ENCODE peak calls at places on chromosomes 7 and 10, in seven cellular contexts. R, B, M, U, O, W and P are unnamed samples.

GRCh38 chr7:125934539-125934938 is 1004.9 kb upstream of the POT1 start:
- DNase-seq in M (no peak), U (no peak), W (no peak), R (no peak), O (peak; percentile 80), B (no peak), P (no peak)

GRCh38 chr7:21261627-21262564 is 166.0 kb upstream of the SP4 start:
- DNase-seq in R (peak; percentile 57), B (peak; percentile 6), M (peak; percentile 86), U (peak; percentile 27), O (peak; percentile 44), W (no peak), P (no peak)

GRCh38 chr10:15353471-15353870 is 17.6 kb downstream of the FAM171A1 start:
- DNase-seq in W (no peak), O (no peak), R (no peak), B (no peak), M (no peak), U (no peak), P (no peak)

GRCh38 chr7:44277851-44278250 is 47.5 kb downstream of the CAMK2B start:
- DNase-seq in B (no peak), M (peak; percentile 41), W (peak; percentile 74), O (no peak), R (no peak), U (no peak), P (peak; percentile 60)

GRCh38 chr10:92757066-92757716 is 67.4 kb downstream of the HHEX start:
- DNase-seq in W (peak; percentile 83), U (no peak), M (peak; percentile 81), O (peak; percentile 29), B (peak; percentile 74), R (peak; percentile 64), P (peak; percentile 85)

GRCh38 chr7:17340655-17341054 is 42.2 kb downstream of the AHR start:
- DNase-seq in O (no peak), W (no peak), U (no peak), B (no peak), M (no peak), R (no peak), P (no peak)

GRCh38 chr7:26863504-26864308 is 684 bp downstream of the SKAP2 start:
- DNase-seq in U (no peak), W (no peak), O (peak; percentile 18), B (peak; percentile 5), R (peak; percentile 52), M (no peak), P (no peak)

GRCh38 chr7:22900101-22900500 is 77.5 kb upstream of the TOMM7 start:
- DNase-seq in O (no peak), R (no peak), W (no peak), M (no peak), B (no peak), U (no peak), P (no peak)

GRCh38 chr10:104622598-104623209 is 18.4 kb upstream of the SORCS3 start:
- DNase-seq in U (no peak), B (no peak), M (peak; percentile 85), O (peak; percentile 55), W (no peak), R (no peak), P (no peak)

GRCh38 chr10:104049497-104050250 is 36.0 kb downstream of the COL17A1 start:
- DNase-seq in R (no peak), O (peak; percentile 37), U (no peak), M (peak; percentile 19), W (no peak), B (peak; percentile 69), P (no peak)

GRCh38 chr10:125259651-125260050 is 99.3 kb upstream of the CTBP2 start:
- DNase-seq in R (no peak), B (no peak), U (no peak), W (no peak), M (peak; percentile 13), O (no peak), P (no peak)

GRCh38 chr7:145082366-145083240 is 246.8 kb upstream of the TPK1 start:
- DNase-seq in O (no peak), M (peak; percentile 56), U (no peak), W (no peak), B (no peak), R (no peak), P (no peak)

GRCh38 chr7:20539201-20539600 is 76.3 kb upstream of the ABCB5 start:
- DNase-seq in O (peak; percentile 35), R (no peak), M (no peak), W (no peak), B (no peak), U (no peak), P (no peak)

GRCh38 chr10:76308946-76309529 is 877.6 kb downstream of the LRMDA start:
- DNase-seq in O (no peak), U (no peak), B (peak; percentile 53), W (no peak), M (no peak), R (no peak), P (no peak)

GRCh38 chr7:44984478-44984758 is 5.6 kb upstream of the MYO1G start:
- DNase-seq in O (no peak), W (no peak), U (no peak), R (no peak), M (no peak), B (no peak), P (no peak)

GRCh38 chr10:6108631-6109443 is 20.0 kb downstream of the RBM17 start:
- DNase-seq in M (peak; percentile 91), U (peak; percentile 22), R (peak; percentile 70), B (peak; percentile 14), O (peak; percentile 13), W (no peak), P (no peak)

GRCh38 chr7:112995091-112995824 is 91.4 kb downstream of the GPR85 start:
- DNase-seq in R (peak; percentile 49), U (no peak), W (no peak), B (peak; percentile 90), O (no peak), M (peak; percentile 50), P (no peak)

GRCh38 chr10:101226506-101226887 is 2.8 kb downstream of the LBX1 start:
- DNase-seq in O (no peak), M (no peak), B (no peak), W (no peak), R (no peak), U (no peak), P (no peak)

GRCh38 chr10:17665742-17666141 is 21.8 kb downstream of the STAM start:
- DNase-seq in U (no peak), B (peak; percentile 90), M (no peak), O (no peak), R (peak; percentile 94), W (no peak), P (no peak)

GRCh38 chr7:48847896-48848295 is 76.5 kb upstream of the CDC14C start:
- DNase-seq in R (no peak), U (no peak), M (no peak), O (no peak), B (no peak), W (no peak), P (no peak)

GRCh38 chr10:116039604-116040003 is 233.4 kb downstream of the GFRA1 start:
- DNase-seq in U (no peak), B (no peak), R (no peak), W (no peak), O (no peak), M (no peak), P (no peak)

GRCh38 chr7:83413831-83414230 is 235.1 kb downstream of the SEMA3E start:
- DNase-seq in R (peak; percentile 20), B (peak; percentile 8), O (no peak), W (no peak), M (no peak), U (no peak), P (no peak)

GRCh38 chr7:43873300-43873699 is 4.0 kb upstream of the MRPS24 start:
- DNase-seq in R (peak; percentile 43), O (peak; percentile 22), W (no peak), M (no peak), B (peak; percentile 71), U (no peak), P (no peak)

GRCh38 chr10:9268176-9268575 is 1213.7 kb downstream of the GATA3 start:
- DNase-seq in W (no peak), U (no peak), R (no peak), B (no peak), O (no peak), M (no peak), P (no peak)

GRCh38 chr7:128831994-128832879 is 2.0 kb downstream of the FLNC start:
- DNase-seq in U (no peak), R (peak; percentile 67), W (no peak), O (no peak), M (peak; percentile 91), B (peak; percentile 45), P (peak; percentile 73)
- H3K4me1 ChIP-seq in U (peaks cover 7% of the 10 kb centered on the region), R (peaks cover 61% of the 10 kb centered on the region), W (peaks cover 6% of the 10 kb centered on the region), O (peaks cover 27% of the 10 kb centered on the region), M (peaks cover 7% of the 10 kb centered on the region), B (peaks cover 69% of the 10 kb centered on the region), P (peaks cover 12% of the 10 kb centered on the region)

DNA sequence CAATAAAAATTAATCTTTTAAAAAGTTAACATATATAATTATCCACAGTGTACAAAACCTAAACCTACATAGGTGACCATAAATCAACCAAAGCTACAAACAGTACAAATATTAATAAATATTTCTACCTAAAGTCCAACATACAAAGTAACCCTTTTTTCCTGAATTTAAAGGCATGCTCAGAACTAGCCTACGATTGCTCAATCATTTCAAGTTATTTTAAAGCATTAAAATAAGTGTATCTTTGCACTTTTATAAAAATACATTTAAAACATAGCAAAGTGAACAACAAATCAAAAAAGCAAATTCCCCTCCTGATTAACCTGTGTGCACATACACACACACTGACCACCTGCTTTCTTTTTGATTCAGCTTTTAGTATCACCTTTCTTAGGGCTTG is 202.2 kb downstream of the PARD3 start:
- DNase-seq in O (no peak), B (no peak), R (no peak), U (no peak), W (no peak), M (no peak), P (no peak)
- H3K4me1 ChIP-seq in O (no peaks in the 10 kb centered on the region), B (peaks cover 8% of the 10 kb centered on the region), R (peaks cover under 1% of the 10 kb centered on the region), U (no peaks in the 10 kb centered on the region), W (no peaks in the 10 kb centered on the region), M (no peaks in the 10 kb centered on the region), P (no peaks in the 10 kb centered on the region)

GRCh38 chr7:100808354-100808875 is 18.9 kb downstream of the EPHB4 start:
- DNase-seq in B (no peak), O (no peak), W (no peak), R (no peak), M (no peak), U (no peak), P (no peak)
- H3K4me1 ChIP-seq in B (peaks cover 5% of the 10 kb centered on the region), O (peaks cover 4% of the 10 kb centered on the region), W (peaks cover 2% of the 10 kb centered on the region), R (peaks cover 4% of the 10 kb centered on the region), M (no peaks in the 10 kb centered on the region), U (no peaks in the 10 kb centered on the region), P (peaks cover 6% of the 10 kb centered on the region)

GRCh38 chr7:51013861-51014511 is 231.3 kb upstream of the GRB10 start:
- DNase-seq in W (no peak), O (no peak), M (no peak), B (no peak), R (no peak), U (no peak), P (no peak)
- H3K4me1 ChIP-seq in W (no peaks in the 10 kb centered on the region), O (no peaks in the 10 kb centered on the region), M (no peaks in the 10 kb centered on the region), B (peaks cover 20% of the 10 kb centered on the region), R (peaks cover 14% of the 10 kb centered on the region), U (no peaks in the 10 kb centered on the region), P (no peaks in the 10 kb centered on the region)